ENCODE peak calls at places on chromosomes 3 and 15, in six cellular contexts. T is NCI-H774; Y is HEK293T; W is stimulated activated CD8-positive, alpha-beta memory T cell treated with anti-CD3 and anti-CD28 coated beads, Interleukin-7, amount 100 ng/mL, for 1 hour; B is A172; F is stimulated activated CD4-positive, alpha-beta T cell treated with anti-CD3 and anti-CD28 coated beads, Interleukin-1b, Interleukin-23, amount 100 ng/mL, for 24 hours. Z is an unnamed sample.

GRCh38 chr15:77650285-77650684 is 17.6 kb upstream of the LINGO1 start:
- DNase-seq in W (no peak), T (no peak), F (peak), B (no peak), Y (peak), Z (no peak)

GRCh38 chr15:92653366-92653765 is 2.2 kb downstream of the FAM174B start:
- DNase-seq in B (no peak), F (no peak), Y (no peak), T (no peak), W (no peak), Z (no peak)

GRCh38 chr3:124272611-124273151 is 280.8 kb upstream of the ROPN1 start:
- DNase-seq in T (no peak), F (no peak), B (peak), W (no peak), Y (no peak), Z (no peak)

GRCh38 chr3:185688808-185689207 is 102.7 kb downstream of the SENP2 start:
- DNase-seq in W (no peak), F (no peak), Y (no peak), T (no peak), B (peak), Z (no peak)

GRCh38 chr3:89697321-89697916 is 590.0 kb downstream of the EPHA3 start:
- DNase-seq in B (no peak), Y (no peak), F (no peak), W (no peak), T (no peak), Z (no peak)

GRCh38 chr3:170499562-170500156 is 81.0 kb downstream of the CLDN11 start:
- DNase-seq in F (no peak), W (no peak), B (peak), Y (peak), T (no peak), Z (no peak)

GRCh38 chr3:78645628-78646310 is 1122.0 kb downstream of the ROBO1 start:
- DNase-seq in F (no peak), T (peak), Y (peak), B (peak), W (no peak), Z (no peak)

GRCh38 chr15:99086327-99086667 is 18.6 kb upstream of the SYNM start:
- DNase-seq in B (no peak), T (no peak), F (no peak), Y (no peak), W (no peak), Z (no peak)

GRCh38 chr15:96338772-96339661 is 8.5 kb downstream of the NR2F2 start:
- DNase-seq in Y (no peak), B (peak), F (no peak), W (no peak), T (no peak), Z (no peak)

GRCh38 chr3:169152319-169152718 is 511.2 kb downstream of the MECOM start:
- DNase-seq in W (no peak), T (no peak), F (no peak), B (no peak), Y (peak), Z (no peak)

GRCh38 chr3:15064299-15064834 is 748 bp downstream of the MRPS25 start:
- DNase-seq in Y (no peak), F (no peak), B (no peak), W (no peak), T (no peak), Z (peak)

GRCh38 chr3:13850161-13850945 is 29.5 kb downstream of the WNT7A start:
- DNase-seq in B (peak), F (no peak), W (no peak), Y (no peak), T (no peak), Z (no peak)

GRCh38 chr15:61157933-61158332 is 71.2 kb downstream of the RORA start:
- DNase-seq in F (no peak), W (no peak), B (no peak), T (no peak), Y (no peak), Z (no peak)

GRCh38 chr3:151154566-151154965 is 48.5 kb downstream of the GPR171 start:
- DNase-seq in Y (no peak), B (no peak), F (no peak), T (no peak), W (no peak), Z (no peak)

GRCh38 chr3:161915283-161915682 is 418.7 kb downstream of the OTOL1 start:
- DNase-seq in F (no peak), T (peak), B (peak), W (no peak), Y (no peak), Z (no peak)

GRCh38 chr3:109994853-109995252 is 657.5 kb upstream of the DPPA4 start:
- DNase-seq in B (no peak), Y (no peak), F (no peak), W (no peak), T (no peak), Z (peak)

GRCh38 chr3:172077197-172077734 is 37.9 kb downstream of the FNDC3B start:
- DNase-seq in B (no peak), W (no peak), F (no peak), T (no peak), Y (no peak), Z (no peak)

GRCh38 chr15:31396881-31397560 is 70.4 kb downstream of the KLF13 start:
- DNase-seq in F (no peak), W (no peak), B (peak), T (peak), Y (peak), Z (no peak)

GRCh38 chr3:187735383-187735782 is 9.9 kb downstream of the BCL6 start:
- DNase-seq in F (no peak), Y (no peak), B (no peak), T (no peak), W (no peak), Z (no peak)

GRCh38 chr3:12993022-12993622 is 80.1 kb downstream of the IQSEC1 start:
- DNase-seq in Y (peak), T (no peak), F (no peak), W (no peak), B (no peak), Z (peak)

GRCh38 chr3:179147571-179148445 is at the start of gene PIK3CA:
- DNase-seq in F (peak), W (peak), B (peak), T (peak), Y (peak), Z (peak)

Z was measured in activated effector memory CD4-positive, alpha-beta T cell treated with anti-CD3 and anti-CD28 coated beads, Interleukin-2, amount 50 U/mL, for 16 hours.